ENCODE peak calls at places on chromosomes 12 and 14, in eight cellular contexts. O, M, A, Z, R, U, K and S are unnamed samples.
A peak's percentile ranks its signal among the peaks of the same experiment; 100 is the strongest.

GRCh38 chr12:106282457-106283097 is 20.0 kb upstream of the TCP11L2 start:
- DNase-seq in O (peak; percentile 83), M (no peak), A (no peak), Z (peak; percentile 63), R (peak; percentile 49), U (peak; percentile 38), K (peak; percentile 75), S (peak; percentile 28)

GRCh38 chr14:20477211-20477876 is 8.1 kb downstream of the PNP start:
- DNase-seq in O (no peak), M (no peak), A (no peak), Z (peak; percentile 69), R (no peak), U (peak; percentile 46), K (peak; percentile 91), S (no peak)

GRCh38 chr14:99731536-99732435 is 47.7 kb downstream of the CYP46A1 start:
- DNase-seq in O (no peak), M (no peak), A (peak; percentile 6), Z (peak; percentile 41), R (no peak), U (peak; percentile 38), K (no peak), S (peak; percentile 1)

GRCh38 chr14:32507029-32507984 is 178.2 kb downstream of the AKAP6 start:
- DNase-seq in O (peak; percentile 51), M (no peak), A (no peak), Z (no peak), R (peak; percentile 89), U (no peak), K (peak; percentile 80), S (peak; percentile 73)

GRCh38 chr14:54637829-54638446 is 71.0 kb downstream of the SAMD4A start:
- DNase-seq in O (peak; percentile 24), M (no peak), A (no peak), Z (no peak), R (peak; percentile 84), U (no peak), K (peak; percentile 57), S (no peak)

GRCh38 chr14:105042813-105043212 is 21.9 kb upstream of the CDCA4 start:
- DNase-seq in O (no peak), M (no peak), A (no peak), Z (peak; percentile 30), R (no peak), U (no peak), K (no peak), S (no peak)

GRCh38 chr14:65850429-65851145 is 438.1 kb downstream of the FUT8 start:
- DNase-seq in O (no peak), M (no peak), A (no peak), Z (no peak), R (no peak), U (no peak), K (no peak), S (no peak)

GRCh38 chr12:20398720-20399119 is 30.4 kb downstream of the PDE3A start:
- DNase-seq in O (no peak), M (no peak), A (no peak), Z (no peak), R (no peak), U (no peak), K (no peak), S (no peak)

GRCh38 chr14:31457665-31458659 is 656 bp upstream of the DTD2 start:
- DNase-seq in O (peak; percentile 10), M (no peak), A (no peak), Z (no peak), R (no peak), U (no peak), K (no peak), S (no peak)

GRCh38 chr14:67853207-67853606 is 33.6 kb downstream of the RAD51B start:
- DNase-seq in O (no peak), M (no peak), A (no peak), Z (no peak), R (no peak), U (no peak), K (no peak), S (no peak)

GRCh38 chr12:131620946-131621681 is 89.8 kb upstream of the SFSWAP start:
- DNase-seq in O (no peak), M (no peak), A (no peak), Z (no peak), R (no peak), U (no peak), K (no peak), S (no peak)

GRCh38 chr12:87661770-87662402 is 367.3 kb downstream of the C12orf50 start:
- DNase-seq in O (peak; percentile 22), M (no peak), A (no peak), Z (no peak), R (no peak), U (no peak), K (no peak), S (no peak)

GRCh38 chr12:48350249-48351021 is at the start of gene ZNF641:
- DNase-seq in O (peak; percentile 77), M (no peak), A (peak; percentile 46), Z (peak; percentile 89), R (no peak), U (peak; percentile 88), K (peak; percentile 89), S (peak; percentile 67)

GRCh38 chr14:63777024-63777423 is 49.2 kb upstream of the SGPP1 start:
- DNase-seq in O (peak; percentile 8), M (no peak), A (no peak), Z (no peak), R (peak; percentile 48), U (no peak), K (peak; percentile 62), S (no peak)

GRCh38 chr12:106332536-106332935 is 25.0 kb upstream of the POLR3B start:
- DNase-seq in O (no peak), M (no peak), A (no peak), Z (no peak), R (no peak), U (no peak), K (no peak), S (no peak)

GRCh38 chr14:103313704-103314103 is 20.3 kb upstream of the EIF5 start:
- DNase-seq in O (no peak), M (no peak), A (no peak), Z (no peak), R (no peak), U (no peak), K (peak; percentile 38), S (no peak)

GRCh38 chr14:68628605-68629310 is 164.1 kb downstream of the ZFP36L1 start:
- DNase-seq in O (no peak), M (no peak), A (no peak), Z (peak; percentile 72), R (peak; percentile 26), U (no peak), K (no peak), S (no peak)

GRCh38 chr12:31989987-31990386 is 30.8 kb downstream of the RESF1 start:
- DNase-seq in O (no peak), M (no peak), A (no peak), Z (no peak), R (peak; percentile 95), U (no peak), K (peak; percentile 40), S (no peak)

GRCh38 chr14:94163806-94164205 is 10.3 kb upstream of the PPP4R4 start:
- DNase-seq in O (no peak), M (no peak), A (no peak), Z (no peak), R (no peak), U (no peak), K (peak; percentile 5), S (no peak)

GRCh38 chr14:30069536-30069935 is 141.9 kb upstream of the PRKD1 start:
- DNase-seq in O (no peak), M (no peak), A (no peak), Z (no peak), R (no peak), U (no peak), K (peak; percentile 21), S (no peak)

DNA sequence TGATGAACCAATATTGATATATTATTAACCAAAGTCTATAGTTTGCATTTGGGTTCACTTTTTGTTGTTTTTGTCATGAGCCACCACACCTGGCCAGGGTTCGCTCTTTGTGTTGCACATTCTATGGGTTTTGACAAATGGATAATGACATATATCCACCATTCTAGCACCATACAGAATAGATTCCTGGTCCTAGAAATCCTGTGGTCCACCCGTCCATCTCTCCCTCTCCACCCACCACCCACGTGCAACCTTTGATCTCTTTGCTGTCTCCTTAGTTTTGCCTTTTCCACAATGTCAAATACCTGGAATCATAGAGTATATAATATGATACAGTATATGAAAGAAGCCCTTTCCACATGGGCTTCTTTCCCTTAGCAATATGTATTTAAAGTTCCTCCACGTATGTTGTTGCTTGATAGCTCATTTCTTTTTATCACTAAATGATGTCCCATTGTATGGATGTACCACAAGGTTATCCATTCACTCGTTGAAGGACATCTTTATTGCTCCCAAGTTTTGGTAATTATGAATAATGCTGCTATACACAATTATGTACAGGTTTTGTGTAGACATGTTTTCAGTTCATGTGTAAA is 7.4 kb downstream of the RPL6 start:
- DNase-seq in O (no peak), M (no peak), A (no peak), Z (no peak), R (no peak), U (no peak), K (no peak), S (no peak)
- H3K4me1 ChIP-seq in O (peaks cover 9% of the 10 kb centered on the region), M (peaks cover under 1% of the 10 kb centered on the region), A (no peaks in the 10 kb centered on the region), Z (no peaks in the 10 kb centered on the region), R (peaks cover 1% of the 10 kb centered on the region), U (peaks cover 2% of the 10 kb centered on the region), K (no peaks in the 10 kb centered on the region), S (no peaks in the 10 kb centered on the region)

GRCh38 chr12:58408516-58408915 is 467.1 kb downstream of the ATP23 start:
- DNase-seq in O (no peak), M (no peak), A (no peak), Z (no peak), R (no peak), U (no peak), K (peak; percentile 14), S (no peak)
- H3K4me1 ChIP-seq in O (peaks cover 14% of the 10 kb centered on the region), M (peaks cover 10% of the 10 kb centered on the region), A (peaks cover 5% of the 10 kb centered on the region), Z (no peaks in the 10 kb centered on the region), R (peaks cover under 1% of the 10 kb centered on the region), U (peaks cover 15% of the 10 kb centered on the region), K (no peaks in the 10 kb centered on the region), S (no peaks in the 10 kb centered on the region)

GRCh38 chr14:75442166-75442565 is 14.3 kb downstream of the JDP2 start:
- DNase-seq in O (no peak), M (no peak), A (no peak), Z (no peak), R (no peak), U (no peak), K (no peak), S (no peak)
- H3K4me1 ChIP-seq in O (peaks cover 14% of the 10 kb centered on the region), M (peaks cover 30% of the 10 kb centered on the region), A (peaks cover 23% of the 10 kb centered on the region), Z (peaks cover 58% of the 10 kb centered on the region), R (no peaks in the 10 kb centered on the region), U (peaks cover 82% of the 10 kb centered on the region), K (peaks cover 10% of the 10 kb centered on the region), S (peaks cover 83% of the 10 kb centered on the region)

DNA sequence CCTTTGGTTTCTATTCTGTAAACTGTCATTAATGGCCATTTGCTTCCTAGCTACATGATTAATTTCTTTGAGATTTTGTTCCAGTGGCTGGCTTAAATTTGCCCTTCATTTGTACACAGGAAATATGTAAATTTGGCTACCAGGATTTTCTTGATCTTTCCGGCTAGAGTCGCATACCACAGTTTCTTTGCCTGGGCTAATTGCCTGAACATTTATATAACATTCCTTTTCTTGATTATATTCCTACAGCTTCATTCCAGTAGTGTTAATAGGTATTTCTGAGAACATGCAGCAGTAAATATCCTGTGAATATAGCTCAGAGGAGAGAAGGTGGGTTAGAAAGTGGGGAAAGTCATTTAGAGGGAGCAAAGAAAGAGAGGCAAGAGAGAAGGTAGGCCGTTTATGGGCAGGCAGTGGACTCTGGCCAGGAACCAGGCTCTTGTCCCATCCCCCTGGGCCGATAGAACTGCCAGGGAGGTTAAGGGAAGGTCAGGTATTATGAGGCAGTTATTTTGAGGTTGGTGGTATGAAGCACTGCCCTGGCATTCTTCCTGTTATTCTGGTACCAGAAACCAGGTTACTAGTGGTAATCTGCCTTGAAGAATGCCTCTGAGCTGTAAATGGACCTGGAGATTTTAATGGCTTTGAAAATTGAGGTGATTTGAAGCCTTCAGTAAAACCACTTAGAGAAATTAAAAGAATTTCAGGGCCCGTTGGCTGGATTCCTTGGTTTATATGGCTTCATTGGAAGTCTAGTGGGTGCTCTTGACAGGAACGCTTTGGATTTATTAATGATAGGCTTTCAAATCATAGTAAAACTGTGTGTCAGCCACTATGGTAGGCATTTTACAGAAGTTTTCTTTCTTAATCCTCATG is 4.4 kb downstream of the RNF10 start:
- DNase-seq in O (peak; percentile 36), M (no peak), A (no peak), Z (peak; percentile 60), R (no peak), U (peak; percentile 73), K (peak; percentile 66), S (peak; percentile 79)
- H3K4me1 ChIP-seq in O (peaks cover 42% of the 10 kb centered on the region), M (peaks cover 64% of the 10 kb centered on the region), A (peaks cover 64% of the 10 kb centered on the region), Z (peaks cover 77% of the 10 kb centered on the region), R (peaks cover 31% of the 10 kb centered on the region), U (peaks cover 93% of the 10 kb centered on the region), K (peaks cover 51% of the 10 kb centered on the region), S (peaks cover 75% of the 10 kb centered on the region)